ENCODE peak calls at places on chromosomes 7 and 10, in six cellular contexts. N, U, M, I, B and Q are unnamed samples.

GRCh38 chr10:97722980-97723379 is 9.4 kb downstream of the MARVELD1 start:
- DNase-seq in N (no peak), U (no peak), M (no peak), I (no peak), B (no peak), Q (no peak)

GRCh38 chr7:80330434-80330833 is 181.4 kb downstream of the GNAT3 start:
- DNase-seq in N (peak), U (no peak), M (no peak), I (no peak), B (peak), Q (no peak)

GRCh38 chr7:7521259-7521658 is 14.4 kb downstream of the COL28A1 start:
- DNase-seq in N (no peak), U (no peak), M (no peak), I (no peak), B (no peak), Q (peak)

GRCh38 chr10:46543379-46544014 is 13.0 kb downstream of the GPRIN2 start:
- DNase-seq in N (no peak), U (no peak), M (no peak), I (no peak), B (no peak), Q (no peak)

GRCh38 chr7:125059861-125060456 is 130.3 kb upstream of the POT1 start:
- DNase-seq in N (peak), U (no peak), M (no peak), I (no peak), B (peak), Q (no peak)

GRCh38 chr7:111392976-111393762 is 169.1 kb downstream of the IMMP2L start:
- DNase-seq in N (peak), U (no peak), M (no peak), I (no peak), B (peak), Q (no peak)

GRCh38 chr10:32142646-32143045 is 86.4 kb upstream of the KIF5B start:
- DNase-seq in N (peak), U (no peak), M (no peak), I (no peak), B (peak), Q (no peak)

GRCh38 chr7:27606270-27607209 is 56.1 kb downstream of the HIBADH start:
- DNase-seq in N (peak), U (no peak), M (no peak), I (no peak), B (peak), Q (no peak)

GRCh38 chr10:75191821-75192568 is 18.6 kb upstream of the VDAC2 start:
- DNase-seq in N (peak), U (no peak), M (no peak), I (no peak), B (peak), Q (no peak)

GRCh38 chr7:130667593-130668257 is 823 bp downstream of the COPG2 start:
- DNase-seq in N (no peak), U (no peak), M (no peak), I (no peak), B (peak), Q (no peak)

GRCh38 chr10:43172645-43173044 is 34.4 kb downstream of the CSGALNACT2 start:
- DNase-seq in N (no peak), U (no peak), M (no peak), I (no peak), B (no peak), Q (no peak)

GRCh38 chr7:43076189-43076605 is 36.2 kb upstream of the HECW1 start:
- DNase-seq in N (no peak), U (peak), M (no peak), I (no peak), B (peak), Q (no peak)

GRCh38 chr7:1243964-1244416 is 11.3 kb downstream of the UNCX start:
- DNase-seq in N (no peak), U (no peak), M (no peak), I (no peak), B (no peak), Q (no peak)

GRCh38 chr10:107740962-107741690 is 576.6 kb upstream of the SORCS1 start:
- DNase-seq in N (peak), U (no peak), M (no peak), I (no peak), B (peak), Q (no peak)

GRCh38 chr10:97539523-97540200 is 32.9 kb upstream of the ANKRD2 start:
- DNase-seq in N (peak), U (no peak), M (no peak), I (no peak), B (peak), Q (no peak)

GRCh38 chr10:111089293-111089692 is 12.5 kb downstream of the ADRA2A start:
- DNase-seq in N (no peak), U (no peak), M (no peak), I (no peak), B (no peak), Q (no peak)

GRCh38 chr10:54607983-54608382 is 193.0 kb downstream of the PCDH15 start:
- DNase-seq in N (no peak), U (no peak), M (no peak), I (no peak), B (no peak), Q (no peak)

GRCh38 chr10:102669206-102670064 is 25.2 kb downstream of the TRIM8 start:
- DNase-seq in N (peak), U (peak), M (no peak), I (no peak), B (peak), Q (peak)

GRCh38 chr10:98168147-98168546 is 33.7 kb downstream of the R3HCC1L start:
- DNase-seq in N (no peak), U (no peak), M (no peak), I (no peak), B (no peak), Q (no peak)

GRCh38 chr10:92045641-92046106 is 122.1 kb downstream of the BTAF1 start:
- DNase-seq in N (no peak), U (no peak), M (no peak), I (no peak), B (no peak), Q (no peak)

GRCh38 chr10:89633484-89633883 is 11.6 kb downstream of the PANK1 start:
- DNase-seq in N (peak), U (no peak), M (no peak), I (no peak), B (peak), Q (no peak)

GRCh38 chr10:11449761-11450160 is 161.7 kb downstream of the USP6NL start:
- DNase-seq in N (no peak), U (no peak), M (no peak), I (no peak), B (no peak), Q (no peak)

GRCh38 chr7:134605978-134606923 is 40.4 kb upstream of the BPGM start:
- DNase-seq in N (peak), U (peak), M (peak), I (peak), B (peak), Q (peak)

GRCh38 chr7:100965723-100966541 is 3.4 kb upstream of the MUC12 start:
- DNase-seq in N (no peak), U (peak), M (no peak), I (no peak), B (peak), Q (no peak)

GRCh38 chr10:34141032-34141431 is 674.1 kb downstream of the PARD3 start:
- DNase-seq in N (no peak), U (no peak), M (no peak), I (no peak), B (no peak), Q (no peak)

GRCh38 chr7:100582041-100582579 is 3.8 kb downstream of the LRCH4 start:
- DNase-seq in N (no peak), U (no peak), M (no peak), I (no peak), B (no peak), Q (no peak)

GRCh38 chr10:91521444-91521843 is 111.3 kb downstream of the HECTD2 start:
- DNase-seq in N (no peak), U (no peak), M (no peak), I (no peak), B (no peak), Q (no peak)

GRCh38 chr10:77539147-77539935 is 98.3 kb downstream of the KCNMA1 start:
- DNase-seq in N (no peak), U (no peak), M (no peak), I (no peak), B (no peak), Q (no peak)